ENCODE peak calls at places on chromosomes 6 and 20, in ten cellular contexts. J is WERI-Rb-1; I is PC-3; U is MCF 10A; E is CD8-positive, alpha-beta T cell; B is bronchial epithelial cell; A is neural crest cell; L is H9; W is adrenal gland; G is mammary epithelial cell. T is an unnamed sample.

GRCh38 chr6:36322591-36322990 is 14.1 kb downstream of the BNIP5 start:
- DNase-seq in J (no peak), I (no peak), U (no peak), E (no peak), B (no peak), A (no peak), L (no peak), W (no peak), G (no peak), T (no peak)

GRCh38 chr20:2604506-2604835 is 48.0 kb upstream of the NOP56 start:
- DNase-seq in J (no peak), I (no peak), U (no peak), E (no peak), B (no peak), A (no peak), L (no peak), W (no peak), G (no peak), T (no peak)

GRCh38 chr6:46170357-46171289 is at the start of gene ENPP5:
- DNase-seq in J (peak), I (peak), U (peak), E (peak), B (peak), A (peak), L (peak), W (peak), G (peak), T (peak)

GRCh38 chr6:37587776-37588744 is 88.4 kb upstream of the CCDC167 start:
- DNase-seq in J (peak), I (no peak), U (no peak), E (no peak), B (no peak), A (no peak), L (no peak), W (no peak), G (no peak), T (no peak)

GRCh38 chr6:130927305-130927704 is 100.1 kb downstream of the SMLR1 start:
- DNase-seq in J (no peak), I (peak), U (peak), E (no peak), B (peak), A (no peak), L (no peak), W (no peak), G (peak), T (no peak)

GRCh38 chr20:2799688-2800589 is 488 bp downstream of the CPXM1 start:
- DNase-seq in J (peak), I (no peak), U (no peak), E (no peak), B (no peak), A (peak), L (peak), W (no peak), G (no peak), T (peak)

GRCh38 chr20:14334306-14334930 is 3.0 kb downstream of the FLRT3 start:
- DNase-seq in J (peak), I (peak), U (peak), E (no peak), B (peak), A (peak), L (peak), W (no peak), G (peak), T (no peak)

GRCh38 chr6:168934856-168935627 is 318.6 kb downstream of the THBS2 start:
- DNase-seq in J (no peak), I (no peak), U (no peak), E (no peak), B (no peak), A (no peak), L (no peak), W (no peak), G (no peak), T (no peak)

GRCh38 chr20:22315771-22316170 is 268.6 kb downstream of the FOXA2 start:
- DNase-seq in J (no peak), I (no peak), U (no peak), E (no peak), B (no peak), A (no peak), L (no peak), W (no peak), G (no peak), T (no peak)

GRCh38 chr20:22308934-22309333 is 275.4 kb downstream of the FOXA2 start:
- DNase-seq in J (no peak), I (no peak), U (no peak), E (no peak), B (no peak), A (no peak), L (no peak), W (no peak), G (no peak), T (no peak)

GRCh38 chr20:22312744-22313346 is 271.5 kb downstream of the FOXA2 start:
- DNase-seq in J (no peak), I (peak), U (peak), E (no peak), B (peak), A (peak), L (no peak), W (peak), G (peak), T (peak)
- TF ChIP-seq CTCF in J (peak), I (peak), U (peak), E (no peak), B (peak), A (peak), L (peak), W (peak), G (peak), T (peak)

GRCh38 chr20:24235224-24235735 is 234.1 kb upstream of the SYNDIG1 start:
- DNase-seq in J (no peak), I (no peak), U (no peak), E (no peak), B (no peak), A (no peak), L (no peak), W (no peak), G (no peak), T (no peak)
- TF ChIP-seq CTCF in J (no peak), I (no peak), U (no peak), E (no peak), B (no peak), A (no peak), L (no peak), W (no peak), G (no peak), T (no peak)

DNA sequence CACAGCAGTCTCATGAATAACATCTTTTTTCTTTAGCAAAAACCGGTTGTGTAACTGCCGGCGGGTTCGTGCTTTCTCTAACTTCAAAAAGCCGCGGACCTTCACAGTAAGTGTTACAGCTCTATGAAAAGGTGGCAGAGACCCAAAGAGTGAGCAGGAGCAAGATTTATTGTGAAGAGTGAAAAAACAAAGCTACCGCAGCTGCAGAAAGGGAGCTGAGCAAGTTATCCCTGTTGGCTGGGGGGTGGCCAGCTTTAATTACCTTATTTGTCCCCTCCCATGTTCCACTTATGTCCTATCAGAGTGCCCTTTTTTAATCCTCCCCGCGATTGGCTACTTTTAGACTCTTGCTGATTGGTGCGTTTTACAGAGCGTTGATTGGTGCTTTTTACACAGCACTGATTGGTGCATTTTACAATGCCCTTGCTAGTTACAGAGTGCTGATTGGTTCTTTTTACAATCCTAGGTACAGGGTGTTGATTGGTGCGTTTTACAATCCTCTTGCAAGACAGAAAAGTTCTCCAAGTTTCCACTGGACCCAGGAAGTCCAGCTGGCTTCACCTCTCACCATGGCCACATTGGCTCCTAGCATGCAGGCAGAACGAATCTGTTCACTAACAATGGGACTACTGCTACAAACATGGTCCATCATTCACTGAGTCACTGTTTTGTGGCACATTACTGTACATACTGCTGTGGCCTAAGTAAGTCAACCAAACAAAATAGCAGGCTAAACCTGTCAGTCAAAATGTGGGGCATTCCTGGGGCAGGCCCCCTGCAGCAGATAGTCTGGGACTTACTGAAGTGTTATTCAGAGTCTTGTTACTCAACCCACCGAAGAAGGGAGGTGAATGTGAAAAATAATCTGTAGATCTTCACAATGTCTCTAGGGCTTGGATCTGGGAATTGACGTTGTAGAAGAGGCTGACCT is 52.8 kb downstream of the MYLIP start:
- DNase-seq in J (no peak), I (peak), U (no peak), E (no peak), B (no peak), A (no peak), L (no peak), W (peak), G (peak), T (no peak)
- TF ChIP-seq CTCF in J (no peak), I (no peak), U (no peak), E (no peak), B (no peak), A (no peak), L (no peak), W (no peak), G (no peak), T (no peak)

GRCh38 chr20:9467995-9468394 is 46.4 kb upstream of the LAMP5 start:
- DNase-seq in J (peak), I (peak), U (no peak), E (no peak), B (no peak), A (no peak), L (peak), W (no peak), G (no peak), T (no peak)
- TF ChIP-seq CTCF in J (peak), I (peak), U (no peak), E (no peak), B (peak), A (peak), L (peak), W (peak), G (peak), T (no peak)

GRCh38 chr20:12171927-12172581 is 254.4 kb downstream of the BTBD3 start:
- DNase-seq in J (no peak), I (peak), U (peak), E (no peak), B (no peak), A (no peak), L (no peak), W (no peak), G (peak), T (no peak)

GRCh38 chr20:12170406-12170805 is 252.7 kb downstream of the BTBD3 start:
- DNase-seq in J (no peak), I (no peak), U (no peak), E (no peak), B (no peak), A (no peak), L (no peak), W (no peak), G (no peak), T (no peak)

DNA sequence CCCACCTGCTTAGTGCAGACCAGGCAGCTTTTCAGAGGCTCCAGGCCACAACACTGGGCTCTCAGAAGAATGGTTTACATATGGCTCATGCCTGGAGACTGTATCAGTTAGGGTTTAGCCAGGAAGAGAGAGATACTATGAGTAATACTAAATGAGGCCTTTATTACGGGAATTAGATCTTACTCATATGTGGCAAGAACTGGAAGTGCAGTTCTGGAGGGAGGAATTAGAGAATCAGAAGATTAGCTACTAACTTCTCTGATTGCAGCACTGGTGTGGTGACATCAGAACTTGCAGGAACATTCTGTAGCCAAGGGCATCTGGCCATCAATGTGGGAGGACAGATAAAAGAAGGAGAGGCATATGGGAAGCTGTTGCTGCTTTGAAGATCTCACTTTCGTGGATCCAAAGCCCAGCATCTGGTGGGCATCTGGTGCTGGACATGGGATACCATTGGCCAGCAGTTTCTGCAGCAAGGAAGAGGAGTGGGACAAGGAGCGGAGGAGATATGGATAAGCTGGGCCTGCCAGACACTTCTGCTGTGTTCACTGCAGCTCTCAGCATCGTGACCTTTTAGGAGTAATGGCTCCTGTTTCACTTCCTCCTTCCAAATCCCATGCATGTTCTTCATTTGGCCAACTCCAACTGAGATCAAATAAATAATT is 248.5 kb downstream of the BTBD3 start:
- DNase-seq in J (no peak), I (peak), U (peak), E (no peak), B (peak), A (no peak), L (no peak), W (peak), G (peak), T (no peak)
- TF ChIP-seq CTCF in J (no peak), I (peak), U (no peak), E (no peak), B (no peak), A (no peak), L (no peak), W (no peak), G (peak), T (no peak)